ENCODE peak calls at places on chromosome 22, in six cellular contexts. O is neuronal stem cell, V is H9, P is H1, D is IMR-90, X is mesenchymal stem cell. Q is an unnamed sample.

GRCh38 chr22:20193761-20194494 is 43.1 kb upstream of the CCDC188 start:
- DNase-seq in O (no peak), V (no peak), P (no peak), D (no peak), X (no peak), Q (no peak)

GRCh38 chr22:19879248-19879575 is 24.5 kb upstream of the GNB1L start:
- DNase-seq in O (no peak), V (peak), P (peak), D (no peak), X (no peak), Q (no peak)

GRCh38 chr22:20238567-20239062 is 29.5 kb downstream of the RTN4R start:
- DNase-seq in O (peak), V (peak), P (peak), D (no peak), X (peak), Q (peak)

GRCh38 chr22:45572444-45572843 is 69.8 kb downstream of the FBLN1 start:
- DNase-seq in O (no peak), V (no peak), P (no peak), D (no peak), X (no peak), Q (peak)

GRCh38 chr22:41311487-41311886 is 10.2 kb downstream of the ZC3H7B start:
- DNase-seq in O (no peak), V (no peak), P (no peak), D (no peak), X (no peak), Q (no peak)

GRCh38 chr22:45785458-45785857 is 113.8 kb downstream of the ATXN10 start:
- DNase-seq in O (no peak), V (no peak), P (no peak), D (peak), X (no peak), Q (peak)

GRCh38 chr22:39510529-39511149 is 8.5 kb downstream of the MIEF1 start:
- DNase-seq in O (no peak), V (no peak), P (no peak), D (no peak), X (no peak), Q (no peak)

GRCh38 chr22:28034760-28035401 is 115.8 kb upstream of the PITPNB start:
- DNase-seq in O (no peak), V (no peak), P (no peak), D (peak), X (peak), Q (no peak)

GRCh38 chr22:37317698-37318210 is 35.4 kb downstream of the CYTH4 start:
- DNase-seq in O (no peak), V (no peak), P (no peak), D (no peak), X (no peak), Q (no peak)

GRCh38 chr22:36435516-36436415 is 45.7 kb downstream of the TXN2 start:
- DNase-seq in O (no peak), V (peak), P (peak), D (no peak), X (peak), Q (no peak)

GRCh38 chr22:48781868-48782267 is 1045.8 kb downstream of the BRD1 start:
- DNase-seq in O (no peak), V (no peak), P (no peak), D (no peak), X (no peak), Q (no peak)

GRCh38 chr22:21449531-21450319 is 17.5 kb upstream of the TMEM191C start:
- DNase-seq in O (no peak), V (peak), P (peak), D (peak), X (peak), Q (no peak)

GRCh38 chr22:26448941-26449340 is 19.9 kb downstream of the ASPHD2 start:
- DNase-seq in O (no peak), V (no peak), P (no peak), D (no peak), X (no peak), Q (no peak)

GRCh38 chr22:38417252-38418060 is 37.5 kb downstream of the KCNJ4 start:
- DNase-seq in O (no peak), V (no peak), P (no peak), D (no peak), X (no peak), Q (no peak)

GRCh38 chr22:27716074-27716473 is 85.5 kb downstream of the MN1 start:
- DNase-seq in O (no peak), V (no peak), P (no peak), D (no peak), X (no peak), Q (no peak)

GRCh38 chr22:50102946-50103345 is 13.1 kb downstream of the MOV10L1 start:
- DNase-seq in O (no peak), V (no peak), P (no peak), D (no peak), X (no peak), Q (no peak)

GRCh38 chr22:20029550-20030225 is 8.8 kb downstream of the TANGO2 start:
- DNase-seq in O (no peak), V (no peak), P (no peak), D (no peak), X (no peak), Q (no peak)

GRCh38 chr22:46433318-46433717 is 97.8 kb downstream of the TRMU start:
- DNase-seq in O (no peak), V (no peak), P (no peak), D (no peak), X (no peak), Q (no peak)

GRCh38 chr22:17267661-17268330 is 48.6 kb upstream of the ADA2 start:
- DNase-seq in O (no peak), V (no peak), P (no peak), D (no peak), X (no peak), Q (peak)

GRCh38 chr22:17271711-17272451 is 52.6 kb upstream of the ADA2 start:
- DNase-seq in O (no peak), V (no peak), P (no peak), D (no peak), X (no peak), Q (no peak)

GRCh38 chr22:17269224-17269606 is 50.0 kb upstream of the ADA2 start:
- DNase-seq in O (no peak), V (no peak), P (no peak), D (no peak), X (no peak), Q (no peak)

GRCh38 chr22:17268501-17269223 is 49.4 kb upstream of the ADA2 start:
- DNase-seq in O (no peak), V (peak), P (no peak), D (no peak), X (no peak), Q (no peak)

GRCh38 chr22:17269607-17270261 is 50.5 kb upstream of the ADA2 start:
- DNase-seq in O (no peak), V (no peak), P (no peak), D (no peak), X (no peak), Q (no peak)
- H2BK120ac ChIP-seq in O (peak), V (no peak), P (peak), D (no peak), X (no peak), Q (no peak)

GRCh38 chr22:25397616-25398015 is 166.9 kb upstream of the GRK3 start:
- DNase-seq in O (no peak), V (no peak), P (no peak), D (no peak), X (no peak), Q (no peak)

GRCh38 chr22:25396615-25397200 is 167.8 kb upstream of the GRK3 start:
- DNase-seq in O (no peak), V (no peak), P (no peak), D (no peak), X (no peak), Q (no peak)

GRCh38 chr22:25395468-25395867 is 169.0 kb upstream of the GRK3 start:
- DNase-seq in O (no peak), V (no peak), P (no peak), D (no peak), X (no peak), Q (no peak)

GRCh38 chr22:25393121-25393805 is 171.2 kb upstream of the GRK3 start:
- DNase-seq in O (no peak), V (no peak), P (peak), D (no peak), X (no peak), Q (no peak)

GRCh38 chr22:25395915-25396314 is 168.6 kb upstream of the GRK3 start:
- DNase-seq in O (no peak), V (no peak), P (no peak), D (no peak), X (no peak), Q (no peak)
- H3K14ac ChIP-seq in O (no peak), V (no peak), P (no peak), D (no peak), X (no peak), Q (no peak)

DNA sequence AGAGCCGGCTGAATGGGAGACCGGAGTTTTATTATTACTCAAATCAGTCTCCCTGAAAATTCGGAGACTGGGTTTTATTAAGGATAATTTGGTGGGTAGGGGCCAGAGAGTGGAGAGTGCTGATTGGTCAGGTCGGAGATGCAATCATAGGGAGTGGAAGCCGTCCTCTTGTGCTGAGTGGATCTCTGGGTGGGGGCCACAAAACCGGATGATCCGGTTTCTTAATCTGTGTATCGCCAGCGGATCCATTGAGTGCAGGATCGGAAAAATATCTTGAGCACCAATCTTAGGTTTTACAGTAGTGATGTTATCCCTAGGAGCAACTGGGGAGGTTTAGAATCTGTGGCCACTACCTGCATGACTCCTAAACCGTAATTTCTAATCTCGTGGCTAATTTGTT is 886 bp upstream of the NIPSNAP1 start:
- DNase-seq in O (no peak), V (no peak), P (no peak), D (no peak), X (no peak), Q (peak)
- H2BK120ac ChIP-seq in O (no peak), V (no peak), P (no peak), D (no peak), X (no peak), Q (no peak)

GRCh38 chr22:22903355-22903777 is 15.8 kb downstream of the IGLL5 start:
- DNase-seq in O (no peak), V (no peak), P (no peak), D (no peak), X (no peak), Q (no peak)
- H3K14ac ChIP-seq in O (no peak), V (no peak), P (no peak), D (no peak), X (no peak), Q (no peak)

DNA sequence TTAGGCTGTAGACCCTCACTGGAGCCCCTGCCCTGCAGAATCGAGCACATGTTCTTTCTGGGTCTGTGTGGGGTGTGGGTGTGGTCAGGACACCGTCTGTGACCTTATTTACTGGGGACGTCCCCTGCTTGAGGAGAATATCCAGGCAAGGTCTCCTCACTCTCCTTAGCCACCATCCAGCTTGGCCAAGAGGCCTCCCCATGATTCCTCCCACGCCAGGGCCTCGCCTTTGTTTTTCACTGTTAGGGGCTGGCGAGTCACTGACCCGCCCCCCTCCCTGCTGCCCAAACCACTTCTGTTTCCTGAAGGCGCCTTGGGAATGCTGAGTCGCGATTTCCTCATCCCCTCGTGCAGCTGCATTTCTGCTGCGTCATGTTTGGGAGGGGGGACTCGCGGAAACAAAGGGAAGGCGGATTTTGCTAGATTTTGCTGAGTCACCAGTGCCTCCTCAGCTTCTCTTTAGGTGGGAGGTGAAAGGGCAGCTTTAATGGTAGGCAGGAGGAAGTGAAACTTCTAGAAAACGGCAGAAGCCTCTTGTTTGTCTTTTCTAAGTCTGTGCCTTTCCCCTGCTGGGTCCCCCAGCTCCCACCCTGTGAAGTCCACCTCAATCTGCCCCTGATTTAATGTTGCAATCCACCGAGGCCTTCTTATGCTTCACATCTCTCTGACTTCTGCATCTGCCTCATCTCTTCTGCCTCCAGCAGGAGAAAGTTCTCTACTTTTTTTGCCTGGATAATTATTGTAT is 4.0 kb upstream of the HMOX1 start:
- DNase-seq in O (peak), V (peak), P (peak), D (peak), X (peak), Q (peak)
- H2BK120ac ChIP-seq in O (no peak), V (no peak), P (peak), D (peak), X (peak), Q (peak)

GRCh38 chr22:44167501-44167900 is 13.2 kb upstream of the PARVG start:
- DNase-seq in O (no peak), V (no peak), P (no peak), D (no peak), X (no peak), Q (no peak)
- H3K14ac ChIP-seq in O (peak), V (no peak), P (no peak), D (no peak), X (no peak), Q (no peak)

GRCh38 chr22:29887358-29887757 is 4.4 kb downstream of the MTMR3 start:
- DNase-seq in O (no peak), V (no peak), P (no peak), D (no peak), X (no peak), Q (no peak)

GRCh38 chr22:29886601-29887000 is 3.6 kb downstream of the MTMR3 start:
- DNase-seq in O (no peak), V (no peak), P (no peak), D (no peak), X (no peak), Q (peak)

GRCh38 chr22:29883831-29884139 is 811 bp downstream of the MTMR3 start:
- DNase-seq in O (no peak), V (no peak), P (no peak), D (peak), X (no peak), Q (no peak)

GRCh38 chr22:29883045-29883830 is at the start of gene MTMR3:
- DNase-seq in O (peak), V (peak), P (peak), D (peak), X (peak), Q (peak)

GRCh38 chr22:29885610-29886009 is 2.6 kb downstream of the MTMR3 start:
- DNase-seq in O (no peak), V (no peak), P (no peak), D (no peak), X (no peak), Q (peak)
- H2BK120ac ChIP-seq in O (no peak), V (no peak), P (no peak), D (no peak), X (no peak), Q (no peak)

Q was measured in trophoblast cell.